ENCODE peak calls at places on chromosomes 11 and 22, in seven cellular contexts. X, R, Q, M, B, Z and W are unnamed samples.

GRCh38 chr11:93718057-93718563 is 23.2 kb downstream of the TAF1D start:
- DNase-seq in X (no peak), R (no peak), Q (no peak), M (no peak), B (no peak), Z (no peak), W (peak)

GRCh38 chr11:95977534-95978174 is 53.7 kb upstream of the MTMR2 start:
- DNase-seq in X (no peak), R (no peak), Q (no peak), M (no peak), B (no peak), Z (peak), W (no peak)

GRCh38 chr22:23263651-23264555 is 83.6 kb downstream of the BCR start:
- DNase-seq in X (no peak), R (no peak), Q (peak), M (no peak), B (peak), Z (peak), W (peak)

GRCh38 chr11:3192511-3193372 is 25.9 kb downstream of the MRGPRG start:
- DNase-seq in X (no peak), R (no peak), Q (no peak), M (no peak), B (no peak), Z (no peak), W (no peak)

GRCh38 chr11:89477175-89477574 is 14.0 kb downstream of the NOX4 start:
- DNase-seq in X (no peak), R (no peak), Q (no peak), M (peak), B (no peak), Z (no peak), W (no peak)

GRCh38 chr11:12248330-12248729 is 129.0 kb upstream of the PARVA start:
- DNase-seq in X (no peak), R (peak), Q (no peak), M (peak), B (no peak), Z (no peak), W (no peak)

GRCh38 chr11:122440783-122441701 is 214.5 kb upstream of the UBASH3B start:
- DNase-seq in X (peak), R (no peak), Q (no peak), M (peak), B (no peak), Z (no peak), W (no peak)

GRCh38 chr11:1559103-1559951 is 12.7 kb downstream of the DUSP8 start:
- DNase-seq in X (peak), R (no peak), Q (no peak), M (peak), B (no peak), Z (peak), W (no peak)

GRCh38 chr11:19079643-19080440 is 19.3 kb upstream of the MRGPRX2 start:
- DNase-seq in X (peak), R (no peak), Q (no peak), M (peak), B (no peak), Z (no peak), W (no peak)

GRCh38 chr11:71302911-71303310 is 50.5 kb upstream of the SHANK2 start:
- DNase-seq in X (no peak), R (no peak), Q (no peak), M (no peak), B (no peak), Z (no peak), W (no peak)

GRCh38 chr22:27148886-27149470 is 491.6 kb downstream of the MIAT start:
- DNase-seq in X (no peak), R (no peak), Q (no peak), M (no peak), B (no peak), Z (no peak), W (no peak)

GRCh38 chr11:118099838-118100570 is 13.2 kb upstream of the SMIM35 start:
- DNase-seq in X (no peak), R (no peak), Q (no peak), M (no peak), B (no peak), Z (no peak), W (no peak)

GRCh38 chr11:67396258-67396581 is 4.4 kb downstream of the RAD9A start:
- DNase-seq in X (no peak), R (no peak), Q (no peak), M (no peak), B (no peak), Z (no peak), W (no peak)

GRCh38 chr22:24003887-24004286 is 1.4 kb downstream of the GSTT4 start:
- DNase-seq in X (peak), R (no peak), Q (no peak), M (no peak), B (no peak), Z (no peak), W (no peak)

GRCh38 chr11:104164028-104164520 is at the start of gene PDGFD:
- DNase-seq in X (peak), R (peak), Q (no peak), M (peak), B (no peak), Z (peak), W (no peak)

GRCh38 chr11:68938088-68938487 is 34.4 kb downstream of the IGHMBP2 start:
- DNase-seq in X (no peak), R (no peak), Q (no peak), M (no peak), B (no peak), Z (no peak), W (no peak)

GRCh38 chr11:103582351-103582909 is 454.0 kb upstream of the DDI1 start:
- DNase-seq in X (no peak), R (no peak), Q (no peak), M (no peak), B (no peak), Z (no peak), W (no peak)

GRCh38 chr11:105004021-105004420 is 18.9 kb downstream of the CASP5 start:
- DNase-seq in X (no peak), R (no peak), Q (no peak), M (no peak), B (no peak), Z (no peak), W (no peak)

GRCh38 chr11:121514998-121515671 is 62.4 kb upstream of the SORL1-AS1 start:
- DNase-seq in X (no peak), R (no peak), Q (no peak), M (no peak), B (no peak), Z (no peak), W (no peak)